ENCODE peak calls at places on chromosome 4, in seven cellular contexts. P, C, O, S, Y, G and W are unnamed samples.

GRCh38 chr4:161585011-161585410 is 578.8 kb downstream of the FSTL5 start:
- DNase-seq in Y (no peak), O (no peak), G (no peak), P (no peak), S (no peak), C (no peak), W (no peak)

GRCh38 chr4:40719008-40719623 is 30.6 kb upstream of the NSUN7 start:
- DNase-seq in P (no peak), S (no peak), Y (peak), C (peak), O (no peak), G (no peak), W (peak)

GRCh38 chr4:128600410-128600809 is 209.1 kb upstream of the JADE1 start:
- DNase-seq in G (no peak), P (no peak), C (no peak), Y (no peak), O (no peak), S (no peak), W (no peak)

GRCh38 chr4:189463734-189464133 is 476.9 kb upstream of the FRG1 start:
- DNase-seq in O (no peak), P (no peak), S (no peak), C (no peak), G (no peak), Y (no peak), W (no peak)

GRCh38 chr4:151653548-151653918 is 107.3 kb downstream of the GATB start:
- DNase-seq in G (no peak), Y (no peak), P (no peak), C (no peak), O (no peak), S (no peak), W (no peak)

GRCh38 chr4:46886711-46887110 is 22.3 kb downstream of the COX7B2 start:
- DNase-seq in C (no peak), O (no peak), P (no peak), S (no peak), Y (peak), G (no peak), W (peak)

GRCh38 chr4:43835869-43836268 is 612.7 kb downstream of the KCTD8 start:
- DNase-seq in Y (no peak), C (no peak), O (no peak), G (no peak), S (no peak), P (no peak), W (no peak)

GRCh38 chr4:57076646-57077045 is 33.5 kb downstream of the IGFBP7 start:
- DNase-seq in C (no peak), P (no peak), Y (no peak), O (no peak), G (no peak), S (no peak), W (no peak)

GRCh38 chr4:99205104-99205979 is 13.7 kb downstream of the ADH6 start:
- DNase-seq in Y (no peak), S (peak), G (no peak), O (no peak), P (no peak), C (no peak), W (peak)

GRCh38 chr4:156665779-156666366 is 305.7 kb downstream of the PDGFC start:
- DNase-seq in C (no peak), O (no peak), G (no peak), Y (no peak), S (no peak), P (no peak), W (no peak)

GRCh38 chr4:173509031-173510001 is 20.7 kb downstream of the HAND2 start:
- DNase-seq in O (no peak), P (no peak), C (no peak), G (peak), S (peak), Y (no peak), W (no peak)

GRCh38 chr4:13481569-13481968 is 2.6 kb downstream of the RAB28 start:
- DNase-seq in G (no peak), S (no peak), O (no peak), Y (no peak), P (no peak), C (peak), W (no peak)

GRCh38 chr4:19002170-19002569 is 980.6 kb upstream of the LCORL start:
- DNase-seq in P (no peak), S (no peak), Y (no peak), O (no peak), G (no peak), C (no peak), W (no peak)

GRCh38 chr4:154254999-154255398 is 236.6 kb downstream of the DCHS2 start:
- DNase-seq in C (no peak), P (no peak), G (no peak), S (no peak), O (no peak), Y (no peak), W (no peak)

GRCh38 chr4:5728451-5728850 is 17.4 kb downstream of the EVC start:
- DNase-seq in S (no peak), P (no peak), Y (no peak), G (no peak), O (no peak), C (no peak), W (no peak)

GRCh38 chr4:110597582-110597981 is 25.3 kb downstream of the PITX2 start:
- DNase-seq in C (no peak), O (no peak), S (no peak), Y (no peak), G (no peak), P (no peak), W (no peak)